ENCODE peak calls at places on chromosomes 16 and 17, in four cellular contexts. D is choroid plexus epithelial cell, M is fibroblast of pulmonary artery, G is cardiac fibroblast. N is an unnamed sample.

GRCh38 chr16:86970726-86971125 is 346.5 kb downstream of the C16orf95 start:
- DNase-seq in D (no peak), M (no peak), G (no peak), N (no peak)

GRCh38 chr17:79620207-79621038 is 9.6 kb upstream of the RBFOX3 start:
- DNase-seq in D (no peak), M (no peak), G (no peak), N (peak)

GRCh38 chr16:85441189-85441889 is 171.8 kb upstream of the GSE1 start:
- DNase-seq in D (no peak), M (no peak), G (no peak), N (no peak)

GRCh38 chr17:56639517-56639916 is 46.0 kb downstream of the NOG start:
- DNase-seq in D (no peak), M (no peak), G (no peak), N (no peak)

GRCh38 chr16:65066646-65067045 is 55.2 kb downstream of the CDH11 start:
- DNase-seq in D (no peak), M (no peak), G (no peak), N (no peak)

GRCh38 chr16:84067640-84068039 is 25.0 kb upstream of the SLC38A8 start:
- DNase-seq in D (no peak), M (no peak), G (no peak), N (no peak)

GRCh38 chr17:59840908-59841666 is 51.7 kb downstream of the TUBD1 start:
- DNase-seq in D (peak), M (peak), G (no peak), N (no peak)

GRCh38 chr16:49588729-49589384 is 215.3 kb downstream of the C16orf78 start:
- DNase-seq in D (peak), M (peak), G (peak), N (no peak)

GRCh38 chr17:77952368-77952767 is 6.1 kb upstream of the TNRC6C start:
- DNase-seq in D (no peak), M (no peak), G (no peak), N (no peak)

GRCh38 chr17:41813699-41814124 is 908 bp downstream of the FKBP10 start:
- DNase-seq in D (no peak), M (no peak), G (no peak), N (no peak)

GRCh38 chr17:17114592-17115225 is 72.5 kb downstream of the MPRIP start:
- DNase-seq in D (no peak), M (no peak), G (peak), N (no peak)

GRCh38 chr17:80838381-80839345 is 153.0 kb upstream of the CHMP6 start:
- DNase-seq in D (no peak), M (no peak), G (no peak), N (peak)

GRCh38 chr17:31392002-31392855 is 754 bp downstream of the RAB11FIP4 start:
- DNase-seq in D (no peak), M (no peak), G (no peak), N (no peak)

GRCh38 chr17:32445075-32445427 is 741 bp downstream of the PSMD11 start:
- DNase-seq in D (peak), M (peak), G (peak), N (no peak)

GRCh38 chr16:85398050-85398451 is 215.1 kb upstream of the GSE1 start:
- DNase-seq in D (no peak), M (no peak), G (no peak), N (no peak)

GRCh38 chr16:69150146-69150865 is 17.9 kb downstream of the UTP4 start:
- DNase-seq in D (peak), M (peak), G (peak), N (peak)

GRCh38 chr16:30053376-30054015 is 12.1 kb upstream of the ALDOA start:
- DNase-seq in D (peak), M (peak), G (peak), N (no peak)

GRCh38 chr16:30054451-30054850 is 11.1 kb upstream of the ALDOA start:
- DNase-seq in D (no peak), M (no peak), G (no peak), N (no peak)

GRCh38 chr16:30051518-30051917 is 14.0 kb upstream of the ALDOA start:
- DNase-seq in D (peak), M (peak), G (peak), N (no peak)

GRCh38 chr16:30052671-30053372 is 12.7 kb upstream of the ALDOA start:
- DNase-seq in D (peak), M (peak), G (peak), N (peak)

DNA sequence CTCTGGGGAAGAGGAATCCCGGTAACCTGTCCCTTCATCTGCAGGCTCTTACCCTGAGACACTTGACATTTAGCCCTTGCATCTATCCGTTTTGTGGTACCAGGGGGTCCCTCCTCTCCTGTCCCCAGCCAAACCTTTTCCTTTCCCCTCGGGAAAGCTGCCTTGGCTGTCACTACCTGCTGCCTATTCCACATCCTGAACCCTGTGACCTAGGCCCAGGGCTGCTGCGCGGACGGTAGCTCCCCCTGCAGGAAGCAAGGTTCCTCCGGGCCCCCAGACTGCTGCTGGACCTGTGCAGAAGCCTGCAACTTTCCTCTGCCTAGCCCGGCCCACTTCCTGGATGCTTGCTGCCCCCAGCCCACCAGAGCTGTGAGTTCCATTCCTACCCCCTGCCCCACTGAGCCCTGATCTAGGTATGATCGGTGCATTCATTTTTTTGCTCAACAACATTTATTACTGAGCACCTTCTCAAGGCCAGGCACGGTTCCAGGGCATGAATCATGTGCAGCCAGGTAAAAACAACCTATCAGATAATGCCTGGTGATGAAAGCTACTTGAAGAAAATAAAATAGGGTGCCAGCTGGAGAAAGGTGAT is 10.5 kb upstream of the ALDOA start:
- DNase-seq in D (no peak), M (no peak), G (no peak), N (no peak)
- TF ChIP-seq CTCF in D (peak), M (peak), G (peak), N (no peak)

GRCh38 chr17:50101346-50102163 is 6.4 kb downstream of the PDK2 start:
- DNase-seq in D (peak), M (peak), G (no peak), N (no peak)
- TF ChIP-seq CTCF in D (no peak), M (no peak), G (no peak), N (no peak)

GRCh38 chr17:50129303-50129945 is 536 bp downstream of the SAMD14 start:
- DNase-seq in D (peak), M (peak), G (peak), N (no peak)
- TF ChIP-seq CTCF in D (no peak), M (no peak), G (no peak), N (no peak)

DNA sequence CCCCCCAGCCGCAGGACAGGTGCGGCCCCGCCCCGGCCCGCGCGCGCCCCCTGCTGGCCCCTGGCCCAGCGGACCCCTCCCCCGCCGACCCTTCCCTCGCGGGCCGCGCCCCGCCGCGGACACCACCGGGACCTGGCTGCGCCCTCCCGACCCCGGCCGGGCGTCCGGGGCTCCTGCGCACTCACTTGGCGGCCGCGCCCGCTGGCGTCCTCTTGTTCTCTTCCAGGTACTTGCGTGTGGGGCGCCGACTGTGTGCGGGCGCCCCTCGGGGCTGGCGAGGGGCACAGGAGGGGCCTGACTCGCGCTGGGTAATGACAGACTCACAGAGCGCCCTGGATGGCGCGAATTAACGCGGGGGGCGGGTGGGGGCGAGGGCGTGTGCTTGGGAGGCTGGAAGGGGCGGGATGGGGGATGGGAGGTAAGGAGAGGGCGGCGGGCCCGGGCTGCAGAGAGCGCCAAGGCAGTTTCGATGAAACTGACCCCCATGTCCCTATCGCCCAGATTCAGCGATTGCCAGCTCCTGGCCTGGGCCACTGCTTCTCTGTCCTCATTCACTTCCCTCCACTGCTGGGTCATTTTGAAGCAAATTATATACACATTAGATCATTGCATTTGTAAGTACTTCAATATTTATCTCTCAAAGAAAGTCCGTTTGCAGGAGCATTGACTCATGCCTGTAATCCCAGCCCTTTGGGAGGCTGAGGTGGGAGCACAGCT is 445 bp upstream of the DBNDD1 start:
- DNase-seq in D (peak), M (peak), G (peak), N (peak)
- TF ChIP-seq CTCF in D (peak), M (no peak), G (no peak), N (no peak)

GRCh38 chr16:67968440-67969285 is at the start of gene SLC12A4:
- DNase-seq in D (peak), M (peak), G (peak), N (peak)
- TF ChIP-seq CTCF in D (peak), M (no peak), G (no peak), N (no peak)